ENCODE peak calls at places on chromosomes 7 and 10, in eight cellular contexts. O is fibroblast of the aortic adventitia; R is stimulated activated CD4-positive, alpha-beta T cell treated with anti-CD3 and anti-CD28 coated beads, Interleukin-4, amount 100 ng/mL, for 1 hour; N is sigmoid colon; U is aorta; L is colonic mucosa; X is ELR; J is NCI-H345. M is an unnamed sample.

GRCh38 chr7:100620804-100621203 is 8.5 kb downstream of the MOSPD3 start:
- DNase-seq in O (no peak), R (no peak), N (no peak), U (no peak), L (no peak), X (no peak), J (no peak), M (no peak)

GRCh38 chr7:107505997-107506682 is 36.3 kb downstream of the GPR22 start:
- DNase-seq in O (no peak), R (no peak), N (no peak), U (no peak), L (peak; percentile 81), X (no peak), J (peak; percentile 87), M (no peak)

GRCh38 chr10:124013916-124014315 is 79.5 kb downstream of the CHST15 start:
- DNase-seq in O (no peak), R (no peak), N (no peak), U (no peak), L (no peak), X (no peak), J (no peak), M (peak; percentile 17)

GRCh38 chr10:68135922-68136718 is 26.8 kb downstream of the MYPN start:
- DNase-seq in O (peak; percentile 86), R (no peak), N (no peak), U (no peak), L (peak; percentile 21), X (peak; percentile 94), J (no peak), M (no peak)

GRCh38 chr7:121428857-121429489 is 32.9 kb upstream of the FAM3C start:
- DNase-seq in O (peak; percentile 50), R (no peak), N (no peak), U (no peak), L (no peak), X (peak; percentile 12), J (no peak), M (no peak)

GRCh38 chr10:120209124-120209523 is 247.9 kb upstream of the PLPP4 start:
- DNase-seq in O (no peak), R (no peak), N (no peak), U (no peak), L (no peak), X (no peak), J (no peak), M (no peak)

GRCh38 chr10:78267070-78267469 is 233.4 kb downstream of the RPS24 start:
- DNase-seq in O (no peak), R (no peak), N (no peak), U (no peak), L (no peak), X (no peak), J (no peak), M (no peak)

GRCh38 chr10:558891-559766 is 130.3 kb downstream of the DIP2C start:
- DNase-seq in O (no peak), R (no peak), N (no peak), U (no peak), L (no peak), X (peak; percentile 8), J (no peak), M (no peak)

GRCh38 chr7:25940086-25940906 is 211.7 kb upstream of the NFE2L3 start:
- DNase-seq in O (no peak), R (no peak), N (no peak), U (no peak), L (no peak), X (no peak), J (no peak), M (no peak)

GRCh38 chr7:92623544-92623943 is 33.4 kb upstream of the FAM133B start:
- DNase-seq in O (no peak), R (no peak), N (no peak), U (no peak), L (no peak), X (no peak), J (no peak), M (no peak)

GRCh38 chr10:35795131-35795819 is 153.2 kb upstream of the FZD8 start:
- DNase-seq in O (peak; percentile 97), R (no peak), N (no peak), U (no peak), L (no peak), X (peak; percentile 62), J (peak; percentile 12), M (no peak)

GRCh38 chr7:8084772-8085171 is 116.2 kb downstream of the GLCCI1 start:
- DNase-seq in O (no peak), R (no peak), N (no peak), U (no peak), L (no peak), X (no peak), J (peak; percentile 49), M (no peak)

GRCh38 chr7:105996860-105997737 is 34.0 kb downstream of the CDHR3 start:
- DNase-seq in O (no peak), R (no peak), N (no peak), U (no peak), L (no peak), X (no peak), J (no peak), M (no peak)

GRCh38 chr10:71285180-71285545 is 33.9 kb upstream of the SLC29A3 start:
- DNase-seq in O (peak; percentile 44), R (peak; percentile 27), N (no peak), U (no peak), L (peak; percentile 46), X (peak; percentile 64), J (peak; percentile 8), M (no peak)

GRCh38 chr7:117113871-117114270 is 160.6 kb downstream of the ST7 start:
- DNase-seq in O (no peak), R (no peak), N (no peak), U (no peak), L (no peak), X (no peak), J (no peak), M (no peak)

GRCh38 chr10:113047963-113048781 is 98.1 kb downstream of the TCF7L2 start:
- DNase-seq in O (no peak), R (no peak), N (peak; percentile 30), U (no peak), L (no peak), X (no peak), J (peak; percentile 18), M (no peak)

GRCh38 chr10:59880976-59881510 is 25.3 kb downstream of the CCDC6 start:
- DNase-seq in O (no peak), R (peak; percentile 63), N (no peak), U (no peak), L (peak; percentile 17), X (no peak), J (no peak), M (no peak)

GRCh38 chr7:67955061-67955460 is 958.4 kb downstream of the TYW1 start:
- DNase-seq in O (no peak), R (no peak), N (no peak), U (no peak), L (no peak), X (no peak), J (no peak), M (no peak)

GRCh38 chr7:4797858-4798705 is 22.7 kb downstream of the AP5Z1 start:
- DNase-seq in O (peak; percentile 37), R (peak; percentile 71), N (no peak), U (peak; percentile 88), L (peak; percentile 44), X (peak; percentile 47), J (no peak), M (peak; percentile 79)

GRCh38 chr10:116470768-116471415 is 43.2 kb downstream of the PNLIPRP3 start:
- DNase-seq in O (no peak), R (no peak), N (no peak), U (no peak), L (peak; percentile 45), X (peak; percentile 52), J (no peak), M (no peak)

GRCh38 chr10:12432402-12433189 is 83.2 kb downstream of the CAMK1D start:
- DNase-seq in O (no peak), R (no peak), N (no peak), U (no peak), L (peak; percentile 51), X (no peak), J (peak; percentile 68), M (no peak)

GRCh38 chr10:117933036-117933435 is 113.7 kb downstream of the RAB11FIP2 start:
- DNase-seq in O (no peak), R (no peak), N (no peak), U (no peak), L (no peak), X (peak; percentile 69), J (no peak), M (no peak)

GRCh38 chr10:78706256-78706655 is 362.5 kb upstream of the ZMIZ1 start:
- DNase-seq in O (peak; percentile 20), R (no peak), N (no peak), U (no peak), L (no peak), X (peak; percentile 63), J (no peak), M (no peak)

GRCh38 chr7:108403597-108404217 is 52.5 kb downstream of the NRCAM start:
- DNase-seq in O (no peak), R (no peak), N (no peak), U (no peak), L (no peak), X (no peak), J (no peak), M (no peak)

GRCh38 chr7:102005933-102006332 is 188.5 kb downstream of the CUX1 start:
- DNase-seq in O (no peak), R (no peak), N (no peak), U (no peak), L (no peak), X (no peak), J (no peak), M (no peak)

GRCh38 chr7:149883452-149883861 is 9.7 kb downstream of the ATP6V0E2 start:
- DNase-seq in O (peak; percentile 46), R (peak; percentile 59), N (peak; percentile 66), U (peak; percentile 88), L (peak; percentile 65), X (peak; percentile 55), J (peak; percentile 53), M (peak; percentile 77)

GRCh38 chr10:70956029-70956759 is 67.8 kb upstream of the PCBD1 start:
- DNase-seq in O (no peak), R (no peak), N (no peak), U (peak; percentile 56), L (no peak), X (peak; percentile 14), J (no peak), M (no peak)

GRCh38 chr7:17593854-17594419 is 295.5 kb downstream of the AHR start:
- DNase-seq in O (peak; percentile 86), R (no peak), N (no peak), U (no peak), L (no peak), X (no peak), J (no peak), M (no peak)

GRCh38 chr10:132803595-132804210 is 17.8 kb upstream of the NKX6-2 start:
- DNase-seq in O (no peak), R (no peak), N (peak; percentile 48), U (no peak), L (no peak), X (no peak), J (no peak), M (no peak)

GRCh38 chr10:32393942-32394341 is 47.0 kb upstream of the EPC1 start:
- DNase-seq in O (no peak), R (no peak), N (no peak), U (peak; percentile 35), L (no peak), X (no peak), J (no peak), M (no peak)

GRCh38 chr10:75013522-75013921 is 97.9 kb upstream of the SAMD8 start:
- DNase-seq in O (no peak), R (no peak), N (no peak), U (no peak), L (no peak), X (no peak), J (no peak), M (no peak)

GRCh38 chr7:151400626-151401315 is 9.1 kb downstream of the WDR86 start:
- DNase-seq in O (no peak), R (no peak), N (no peak), U (no peak), L (no peak), X (no peak), J (peak; percentile 19), M (no peak)